ENCODE peak calls at places on chromosomes 2 and 18, in four cellular contexts. One of them, this sample, is unnamed.

GRCh38 chr2:71852141-71852711 is 295.4 kb downstream of the CYP26B1 start:
- DNase-seq in GM12878: no peak
- DNase-seq in H1: peak
- DNase-seq in K562: no peak
- DNase-seq in this sample: no peak

GRCh38 chr2:157267476-157267875 is 10.0 kb downstream of the GALNT5 start:
- DNase-seq in H1: no peak
- DNase-seq in K562: no peak
- DNase-seq in GM12878: no peak
- DNase-seq in this sample: no peak

GRCh38 chr2:175931751-175932295 is 70.2 kb downstream of the LNPK start:
- DNase-seq in K562: no peak
- DNase-seq in H1: no peak
- DNase-seq in GM12878: no peak
- DNase-seq in this sample: no peak

GRCh38 chr2:189412330-189412953 is 28.8 kb upstream of the WDR75 start:
- DNase-seq in GM12878: no peak
- DNase-seq in K562: peak
- DNase-seq in H1: peak
- DNase-seq in this sample: peak

GRCh38 chr18:21799706-21800105 is 59.1 kb downstream of the MIB1 start:
- DNase-seq in GM12878: no peak
- DNase-seq in K562: no peak
- DNase-seq in H1: no peak
- DNase-seq in this sample: no peak

GRCh38 chr18:49460958-49461601 is 635 bp upstream of the DYM start:
- DNase-seq in K562: no peak
- DNase-seq in H1: no peak
- DNase-seq in GM12878: no peak
- DNase-seq in this sample: no peak

GRCh38 chr18:38981382-38981781 is 1415.8 kb upstream of the CELF4 start:
- DNase-seq in GM12878: no peak
- DNase-seq in H1: no peak
- DNase-seq in K562: no peak
- DNase-seq in this sample: no peak

GRCh38 chr2:157184161-157184910 is 73.2 kb upstream of the GALNT5 start:
- DNase-seq in H1: no peak
- DNase-seq in GM12878: no peak
- DNase-seq in K562: no peak
- DNase-seq in this sample: no peak

GRCh38 chr2:146734042-146734715 is 1110.7 kb upstream of the ACVR2A start:
- DNase-seq in GM12878: peak
- DNase-seq in H1: no peak
- DNase-seq in K562: peak
- DNase-seq in this sample: peak

GRCh38 chr2:55033076-55033742 is 17.0 kb downstream of the RTN4 start:
- DNase-seq in K562: no peak
- DNase-seq in GM12878: peak
- DNase-seq in H1: no peak
- DNase-seq in this sample: no peak

GRCh38 chr18:51610481-51610880 is 413.0 kb upstream of the MEX3C start:
- DNase-seq in H1: no peak
- DNase-seq in GM12878: no peak
- DNase-seq in K562: no peak
- DNase-seq in this sample: no peak

GRCh38 chr2:98935777-98936132 is 270 bp downstream of the CRACDL start:
- DNase-seq in GM12878: no peak
- DNase-seq in H1: no peak
- DNase-seq in K562: no peak
- DNase-seq in this sample: no peak

GRCh38 chr2:232871835-232872736 is 2.0 kb downstream of the SNORC start:
- DNase-seq in H1: no peak
- DNase-seq in K562: no peak
- DNase-seq in GM12878: no peak
- DNase-seq in this sample: peak

GRCh38 chr18:57854726-57855125 is 51.6 kb upstream of the ATP8B1 start:
- DNase-seq in K562: no peak
- DNase-seq in GM12878: no peak
- DNase-seq in H1: no peak
- DNase-seq in this sample: no peak

GRCh38 chr2:84830095-84830494 is 50.8 kb downstream of the TRABD2A start:
- DNase-seq in H1: no peak
- DNase-seq in K562: peak
- DNase-seq in GM12878: no peak
- DNase-seq in this sample: no peak

GRCh38 chr2:206555721-206556120 is 86.6 kb upstream of the FAM237A start:
- DNase-seq in H1: no peak
- DNase-seq in K562: no peak
- DNase-seq in GM12878: no peak
- DNase-seq in this sample: no peak

GRCh38 chr2:524442-524841 is 152.8 kb downstream of the TMEM18 start:
- DNase-seq in H1: no peak
- DNase-seq in GM12878: no peak
- DNase-seq in K562: no peak
- DNase-seq in this sample: no peak

GRCh38 chr2:45067859-45068642 is 58.8 kb upstream of the SIX2 start:
- DNase-seq in K562: no peak
- DNase-seq in H1: no peak
- DNase-seq in GM12878: no peak
- DNase-seq in this sample: no peak

GRCh38 chr2:237885931-237886701 is 26.7 kb downstream of the RAMP1 start:
- DNase-seq in GM12878: no peak
- DNase-seq in H1: no peak
- DNase-seq in K562: no peak
- DNase-seq in this sample: no peak

GRCh38 chr2:58918138-58918537 is 677.0 kb upstream of the FANCL start:
- DNase-seq in GM12878: no peak
- DNase-seq in K562: no peak
- DNase-seq in H1: no peak
- DNase-seq in this sample: no peak

GRCh38 chr2:111975053-111975552 is 76.7 kb downstream of the MERTK start:
- DNase-seq in H1: peak
- DNase-seq in K562: no peak
- DNase-seq in GM12878: no peak
- DNase-seq in this sample: peak

GRCh38 chr2:39757156-39757555 is 21.9 kb downstream of the THUMPD2 start:
- DNase-seq in H1: no peak
- DNase-seq in K562: no peak
- DNase-seq in GM12878: no peak
- DNase-seq in this sample: no peak

GRCh38 chr18:56286775-56287174 is 351.6 kb downstream of the TXNL1 start:
- DNase-seq in K562: no peak
- DNase-seq in GM12878: no peak
- DNase-seq in H1: no peak
- DNase-seq in this sample: no peak

GRCh38 chr2:17600805-17601204 is 60.3 kb downstream of the VSNL1 start:
- DNase-seq in GM12878: no peak
- DNase-seq in K562: no peak
- DNase-seq in H1: no peak
- DNase-seq in this sample: no peak

GRCh38 chr2:16625201-16625729 is 40.4 kb downstream of the CYRIA start:
- DNase-seq in K562: no peak
- DNase-seq in GM12878: no peak
- DNase-seq in H1: no peak
- DNase-seq in this sample: no peak

GRCh38 chr2:230664844-230665243 is 47.8 kb upstream of the CAB39 start:
- DNase-seq in GM12878: no peak
- DNase-seq in K562: no peak
- DNase-seq in H1: no peak
- DNase-seq in this sample: no peak

GRCh38 chr2:10325278-10326145 is 22.8 kb downstream of the HPCAL1 start:
- DNase-seq in K562: no peak
- DNase-seq in H1: no peak
- DNase-seq in GM12878: no peak
- DNase-seq in this sample: peak

GRCh38 chr2:28895189-28895893 is 874 bp downstream of the WDR43 start:
- DNase-seq in K562: no peak
- DNase-seq in H1: peak
- DNase-seq in GM12878: no peak
- DNase-seq in this sample: peak

GRCh38 chr2:192593561-192593960 is 398.8 kb upstream of the TMEFF2 start:
- DNase-seq in H1: no peak
- DNase-seq in K562: no peak
- DNase-seq in GM12878: no peak
- DNase-seq in this sample: no peak

GRCh38 chr18:75125359-75126331 is 83.3 kb downstream of the PTGR3 start:
- DNase-seq in GM12878: no peak
- DNase-seq in H1: peak
- DNase-seq in K562: no peak
- DNase-seq in this sample: peak

GRCh38 chr2:95350320-95351079 is 52.0 kb upstream of the FAHD2A start:
- DNase-seq in H1: no peak
- DNase-seq in GM12878: no peak
- DNase-seq in K562: no peak
- DNase-seq in this sample: no peak

GRCh38 chr2:9657731-9658130 is 26.9 kb upstream of the YWHAQ start:
- DNase-seq in H1: no peak
- DNase-seq in GM12878: no peak
- DNase-seq in K562: no peak
- DNase-seq in this sample: no peak

GRCh38 chr2:177295479-177295878 is 31.0 kb upstream of the NFE2L2 start:
- DNase-seq in K562: no peak
- DNase-seq in H1: no peak
- DNase-seq in GM12878: no peak
- DNase-seq in this sample: no peak

GRCh38 chr2:156342252-156343095 is 10.0 kb upstream of the NR4A2 start:
- DNase-seq in H1: peak
- DNase-seq in K562: peak
- DNase-seq in GM12878: no peak
- DNase-seq in this sample: peak

GRCh38 chr2:162242586-162243304 is 500 bp downstream of the FAP start:
- DNase-seq in K562: no peak
- DNase-seq in GM12878: no peak
- DNase-seq in H1: no peak
- DNase-seq in this sample: no peak

GRCh38 chr2:5164806-5165525 is 527.2 kb upstream of the SOX11 start:
- DNase-seq in GM12878: no peak
- DNase-seq in H1: no peak
- DNase-seq in K562: no peak
- DNase-seq in this sample: no peak

GRCh38 chr2:88307817-88308216 is 137.7 kb downstream of the THNSL2 start:
- DNase-seq in GM12878: no peak
- DNase-seq in K562: peak
- DNase-seq in H1: no peak
- DNase-seq in this sample: peak
- TF ChIP-seq BRCA1 in GM12878: no peak
- TF ChIP-seq BRCA1 in K562: no peak
- TF ChIP-seq BRCA1 in H1: no peak
- TF ChIP-seq BRCA1 in this sample: no peak

GRCh38 chr18:3595282-3596273 is 145.6 kb downstream of the TGIF1 start:
- DNase-seq in H1: no peak
- DNase-seq in K562: no peak
- DNase-seq in GM12878: peak
- DNase-seq in this sample: peak

GRCh38 chr18:3596324-3597158 is 146.6 kb downstream of the TGIF1 start:
- DNase-seq in H1: no peak
- DNase-seq in GM12878: no peak
- DNase-seq in K562: peak
- DNase-seq in this sample: peak

GRCh38 chr18:3593904-3594759 is 144.2 kb downstream of the TGIF1 start:
- DNase-seq in K562: peak
- DNase-seq in H1: peak
- DNase-seq in GM12878: peak
- DNase-seq in this sample: peak

GRCh38 chr18:3593381-3593903 is 143.5 kb downstream of the TGIF1 start:
- DNase-seq in K562: peak
- DNase-seq in H1: no peak
- DNase-seq in GM12878: no peak
- DNase-seq in this sample: no peak

DNA sequence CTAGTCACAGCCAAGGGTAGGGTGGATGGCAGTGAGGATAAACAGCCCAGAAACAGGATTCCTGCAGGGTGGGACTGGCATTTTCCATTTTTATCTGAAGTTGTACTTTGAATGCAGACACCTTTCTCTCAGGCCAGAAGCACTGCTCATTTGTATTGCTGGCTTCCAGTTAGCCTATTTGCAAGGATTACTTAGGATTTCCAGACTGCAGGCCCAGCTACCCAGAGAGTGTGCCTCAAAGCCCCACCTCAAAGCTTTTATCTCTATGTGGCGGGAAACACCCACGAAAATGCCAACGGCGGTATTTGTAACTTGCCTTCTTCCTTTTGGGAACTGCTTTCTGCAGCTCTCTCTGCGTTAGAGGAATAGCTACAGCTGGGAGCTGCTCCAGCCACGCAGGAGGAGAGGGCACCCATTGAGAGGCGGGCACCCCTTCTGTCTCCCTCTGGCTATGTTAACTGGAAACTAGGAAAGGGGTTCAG is 144.8 kb downstream of the TGIF1 start:
- DNase-seq in H1: no peak
- DNase-seq in K562: no peak
- DNase-seq in GM12878: no peak
- DNase-seq in this sample: peak
- TF ChIP-seq BRCA1 in H1: no peak
- TF ChIP-seq BRCA1 in K562: no peak
- TF ChIP-seq BRCA1 in GM12878: no peak
- TF ChIP-seq BRCA1 in this sample: no peak

DNA sequence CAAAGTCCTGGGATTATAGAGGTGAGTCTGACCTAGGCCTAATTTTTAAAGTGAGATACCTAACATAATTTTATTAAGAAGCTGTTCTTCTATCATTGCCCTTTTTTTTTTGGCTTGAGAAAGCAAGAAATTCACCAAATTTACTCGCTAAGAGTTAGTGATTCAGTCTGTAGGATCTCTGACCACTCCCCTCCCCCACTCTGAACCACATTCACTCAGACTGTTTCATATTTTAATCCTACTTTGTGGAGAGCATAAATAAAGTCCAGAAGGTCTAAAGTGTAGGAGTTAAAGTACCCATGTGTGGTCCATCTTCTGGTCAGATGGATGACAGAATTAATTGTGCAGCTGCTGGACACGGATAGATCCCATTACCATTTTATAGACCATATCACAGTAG is 115.8 kb upstream of the MGAT5 start:
- DNase-seq in H1: no peak
- DNase-seq in K562: no peak
- DNase-seq in GM12878: no peak
- DNase-seq in this sample: no peak
- TF ChIP-seq BRCA1 in H1: no peak
- TF ChIP-seq BRCA1 in K562: no peak
- TF ChIP-seq BRCA1 in GM12878: no peak
- TF ChIP-seq BRCA1 in this sample: no peak

GRCh38 chr2:234673961-234674759 is 177.3 kb upstream of the ARL4C start:
- DNase-seq in H1: no peak
- DNase-seq in K562: no peak
- DNase-seq in GM12878: no peak
- DNase-seq in this sample: no peak
- TF ChIP-seq BRCA1 in H1: no peak
- TF ChIP-seq BRCA1 in K562: no peak
- TF ChIP-seq BRCA1 in GM12878: no peak
- TF ChIP-seq BRCA1 in this sample: no peak

DNA sequence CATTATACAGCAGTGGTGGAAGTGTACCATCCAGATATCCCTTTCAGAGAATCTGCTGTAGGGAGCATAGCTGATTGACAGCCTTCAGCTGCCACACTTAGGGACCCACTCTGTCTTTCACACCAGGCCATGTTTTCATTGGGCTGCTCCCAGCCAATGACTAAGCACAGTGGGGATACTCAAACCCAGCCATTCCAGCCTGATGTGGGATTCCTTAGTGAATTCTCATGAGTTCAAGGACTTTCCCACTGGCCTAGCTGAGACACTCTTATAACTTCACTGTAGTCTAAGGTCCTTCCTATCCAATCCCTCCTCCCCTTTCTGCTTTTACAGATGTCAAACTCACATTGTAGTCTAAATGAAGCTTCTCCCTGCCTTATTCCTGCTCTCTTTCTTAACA is 201.2 kb downstream of the PIK3C3 start:
- DNase-seq in H1: no peak
- DNase-seq in K562: no peak
- DNase-seq in GM12878: no peak
- DNase-seq in this sample: no peak
- TF ChIP-seq BRCA1 in H1: no peak
- TF ChIP-seq BRCA1 in K562: no peak
- TF ChIP-seq BRCA1 in GM12878: no peak
- TF ChIP-seq BRCA1 in this sample: no peak

This sample was measured in HepG2.